ENCODE peak calls at places on chromosome 10, in five cellular contexts. J is AG09309, U is fibroblast of the aortic adventitia, R is A549, H is LNCaP clone FGC. X is an unnamed sample.

GRCh38 chr10:98572594-98572993 is 125.9 kb upstream of the HPS1 start:
- DNase-seq in U (no peak), R (no peak), H (no peak), J (no peak), X (no peak)

GRCh38 chr10:73079779-73080178 is 16.9 kb downstream of the P4HA1 start:
- DNase-seq in J (no peak), R (no peak), H (no peak), U (no peak), X (no peak)

GRCh38 chr10:10960534-10960933 is 57.1 kb upstream of the CELF2 start:
- DNase-seq in U (no peak), H (no peak), R (no peak), J (no peak), X (no peak)

GRCh38 chr10:69037489-69037888 is 48.9 kb downstream of the KIFBP start:
- DNase-seq in J (no peak), U (no peak), R (no peak), H (no peak), X (no peak)

GRCh38 chr10:78626471-78626870 is 442.3 kb upstream of the ZMIZ1 start:
- DNase-seq in H (no peak), U (no peak), J (no peak), R (no peak), X (no peak)

GRCh38 chr10:62803993-62804383 is 532 bp upstream of the ADO start:
- DNase-seq in H (no peak), R (no peak), J (no peak), U (no peak), X (no peak)

GRCh38 chr10:35246770-35247343 is 89.5 kb upstream of the CCNY start:
- DNase-seq in R (no peak), U (no peak), J (no peak), H (no peak), X (no peak)

GRCh38 chr10:132670546-132670945 is 115.4 kb downstream of the NKX6-2 start:
- DNase-seq in H (no peak), R (no peak), U (no peak), J (no peak), X (no peak)

GRCh38 chr10:86198271-86198670 is 168.3 kb downstream of the GRID1 start:
- DNase-seq in J (no peak), H (no peak), U (no peak), R (no peak), X (no peak)

GRCh38 chr10:125037145-125037544 is 95.2 kb downstream of the ZRANB1 start:
- DNase-seq in H (no peak), U (peak), J (no peak), R (peak), X (no peak)

GRCh38 chr10:50937230-50937907 is 51.9 kb upstream of the A1CF start:
- DNase-seq in U (peak), R (peak), J (no peak), H (peak), X (no peak)

GRCh38 chr10:9060314-9060713 is 1005.8 kb downstream of the GATA3 start:
- DNase-seq in J (no peak), H (no peak), U (no peak), R (no peak), X (no peak)

GRCh38 chr10:63137306-63137705 is 4.2 kb downstream of the NRBF2 start:
- DNase-seq in J (no peak), R (no peak), U (no peak), H (no peak), X (no peak)

GRCh38 chr10:124700293-124701037 is 43.7 kb downstream of the FAM53B start:
- DNase-seq in J (no peak), H (no peak), R (no peak), U (no peak), X (no peak)

GRCh38 chr10:67519434-67519833 is 176.6 kb downstream of the CTNNA3 start:
- DNase-seq in J (no peak), R (no peak), U (no peak), H (no peak), X (no peak)

GRCh38 chr10:89207181-89207800 is at the start of gene CH25H:
- DNase-seq in U (peak), R (peak), J (no peak), H (no peak), X (no peak)

GRCh38 chr10:97336942-97337719 is 2.6 kb upstream of the FRAT2 start:
- DNase-seq in U (no peak), J (no peak), R (no peak), H (peak), X (no peak)

GRCh38 chr10:101031796-101032636 is 982 bp downstream of the SFXN3 start:
- DNase-seq in H (no peak), R (peak), J (no peak), U (peak), X (no peak)

GRCh38 chr10:110303681-110304080 is 1.0 kb downstream of the SMNDC1 start:
- DNase-seq in U (peak), H (no peak), R (no peak), J (no peak), X (no peak)

GRCh38 chr10:77798940-77799339 is 127.6 kb downstream of the DLG5 start:
- DNase-seq in R (no peak), U (no peak), H (no peak), J (no peak), X (no peak)

GRCh38 chr10:119459681-119460340 is 82.7 kb downstream of the RGS10 start:
- DNase-seq in U (no peak), H (no peak), R (no peak), J (no peak), X (no peak)

GRCh38 chr10:44198780-44199097 is 186.2 kb downstream of the CXCL12 start:
- DNase-seq in R (no peak), J (no peak), U (no peak), H (no peak), X (no peak)

GRCh38 chr10:118754132-118754555 is 626 bp downstream of the CACUL1 start:
- DNase-seq in R (no peak), H (no peak), J (no peak), U (peak), X (no peak)

GRCh38 chr10:117609095-117609821 is 66.7 kb downstream of the EMX2 start:
- DNase-seq in U (peak), H (no peak), J (no peak), R (peak), X (peak)

GRCh38 chr10:126634915-126635314 is 35.6 kb downstream of the C10orf90 start:
- DNase-seq in H (peak), R (no peak), U (no peak), J (peak), X (no peak)

GRCh38 chr10:72272689-72273409 is 875 bp upstream of the DDIT4 start:
- DNase-seq in J (peak), H (peak), U (peak), R (peak), X (no peak)

GRCh38 chr10:32530231-32530630 is 84.3 kb downstream of the CCDC7 start:
- DNase-seq in J (no peak), U (no peak), R (no peak), H (no peak), X (no peak)

GRCh38 chr10:125000366-125001312 is 58.7 kb downstream of the ZRANB1 start:
- DNase-seq in H (no peak), J (no peak), U (no peak), R (no peak), X (no peak)

GRCh38 chr10:118950190-118950658 is 79.3 kb upstream of the NANOS1 start:
- DNase-seq in J (no peak), U (peak), H (no peak), R (peak), X (no peak)

GRCh38 chr10:45429790-45430189 is 55.8 kb downstream of the ALOX5 start:
- DNase-seq in R (no peak), U (no peak), H (no peak), J (no peak), X (no peak)

GRCh38 chr10:62580396-62580795 is 206.2 kb downstream of the ZNF365 start:
- DNase-seq in U (no peak), J (no peak), R (no peak), H (no peak), X (no peak)

GRCh38 chr10:119675483-119676170 is 24.4 kb downstream of the BAG3 start:
- DNase-seq in R (no peak), J (no peak), U (no peak), H (no peak), X (no peak)

GRCh38 chr10:95742529-95742884 is 13.5 kb upstream of the ENTPD1 start:
- DNase-seq in H (peak), U (peak), J (no peak), R (peak), X (no peak)

GRCh38 chr10:17453035-17453376 is 1.4 kb downstream of the ST8SIA6 start:
- DNase-seq in J (no peak), H (no peak), U (no peak), R (no peak), X (no peak)

GRCh38 chr10:17454181-17454800 is at the start of gene ST8SIA6:
- DNase-seq in H (no peak), J (no peak), U (peak), R (peak), X (no peak)

GRCh38 chr10:17450024-17450423 is 4.4 kb downstream of the ST8SIA6 start:
- DNase-seq in U (no peak), R (no peak), J (no peak), H (no peak), X (no peak)

GRCh38 chr10:17453377-17454091 is 861 bp downstream of the ST8SIA6 start:
- DNase-seq in U (no peak), J (no peak), R (peak), H (no peak), X (no peak)

GRCh38 chr10:17452060-17452894 is 2.1 kb downstream of the ST8SIA6 start:
- DNase-seq in H (no peak), J (no peak), R (no peak), U (no peak), X (no peak)
- H3K4me3 ChIP-seq in H (no peak), J (no peak), R (no peak), U (no peak), X (no peak)

DNA sequence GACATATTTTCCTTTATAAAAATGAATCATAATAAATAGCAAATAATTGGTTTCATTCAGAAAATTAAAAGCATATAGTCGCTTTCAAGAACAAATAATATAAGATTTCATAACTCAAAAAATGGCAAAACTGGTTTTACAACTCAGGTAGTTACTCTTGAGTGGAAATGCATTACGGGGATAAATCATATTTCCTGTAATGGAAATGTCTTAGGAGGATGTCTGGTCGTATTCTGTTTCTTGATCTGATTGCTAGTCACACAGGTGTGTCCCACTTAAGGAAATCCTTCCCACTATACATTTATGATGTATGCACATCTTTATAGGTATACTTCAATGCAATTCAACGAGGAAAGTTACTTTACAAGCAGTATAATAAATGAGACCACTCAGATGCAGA is 20.7 kb downstream of the NRAP start:
- DNase-seq in U (no peak), R (no peak), J (no peak), H (peak), X (no peak)
- TF ChIP-seq CTCF in U (no peak), R (no peak), J (no peak), H (no peak), X (no peak)

DNA sequence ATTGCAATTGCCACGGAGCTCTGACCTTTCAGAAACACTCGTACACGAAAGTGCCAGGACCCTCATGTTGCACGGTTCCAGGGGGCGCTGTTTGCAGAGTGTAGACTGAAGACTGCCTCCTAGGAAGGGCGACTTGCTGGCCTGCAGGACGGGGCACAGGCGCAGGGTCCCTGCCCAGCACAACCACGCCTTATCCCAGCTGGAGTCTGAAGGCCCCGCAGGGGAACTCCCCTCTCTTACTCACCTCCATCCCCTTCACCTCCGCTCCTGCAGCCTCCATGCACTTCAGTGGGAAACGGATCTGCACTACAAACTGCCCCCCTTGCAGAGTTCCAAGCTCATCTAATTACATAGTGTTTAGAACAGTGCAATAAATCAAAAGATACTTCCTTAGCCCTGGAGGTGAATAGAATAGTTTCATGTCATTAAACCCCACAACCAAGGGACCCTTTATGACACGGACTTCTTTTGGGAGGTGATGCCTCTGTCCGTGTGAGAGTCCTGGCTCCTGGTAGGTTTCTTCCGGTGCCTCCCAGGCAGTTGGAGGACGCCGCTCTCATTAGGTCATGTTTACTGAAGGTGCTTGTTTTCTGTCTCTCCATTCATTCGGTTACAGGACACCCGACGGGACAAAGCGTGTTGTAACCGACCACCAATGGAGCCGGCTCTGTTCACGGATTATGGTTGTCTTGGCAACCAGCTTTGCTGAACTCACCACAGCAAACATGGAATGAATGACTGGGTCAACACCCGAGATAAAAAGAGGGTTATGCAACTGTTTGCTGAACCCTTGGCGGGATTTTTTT is 262.2 kb downstream of the BAMBI start:
- DNase-seq in R (peak), H (no peak), U (peak), J (peak), X (no peak)
- H3K4me3 ChIP-seq in R (peak), H (no peak), U (no peak), J (no peak), X (no peak)

GRCh38 chr10:103246328-103246727 is 641 bp downstream of the RPEL1 start:
- DNase-seq in U (no peak), H (no peak), J (no peak), R (no peak), X (no peak)
- TF ChIP-seq CTCF in U (peak), H (no peak), J (peak), R (peak), X (no peak)

GRCh38 chr10:80070068-80070467 is 8.4 kb upstream of the TMEM254 start:
- DNase-seq in H (no peak), R (no peak), J (no peak), U (no peak), X (no peak)
- H3K4me3 ChIP-seq in H (no peak), R (no peak), J (no peak), U (no peak), X (no peak)

GRCh38 chr10:83917519-83918506 is 221.5 kb upstream of the GHITM start:
- DNase-seq in U (no peak), J (no peak), R (peak), H (no peak), X (no peak)
- TF ChIP-seq CTCF in U (no peak), J (no peak), R (no peak), H (no peak), X (no peak)

GRCh38 chr10:122493761-122494160 is 32.4 kb downstream of the HTRA1 start:
- DNase-seq in U (no peak), H (no peak), R (no peak), J (no peak), X (no peak)

GRCh38 chr10:122494173-122494820 is 32.9 kb downstream of the HTRA1 start:
- DNase-seq in H (no peak), R (no peak), J (no peak), U (no peak), X (no peak)

GRCh38 chr10:122494833-122495232 is 33.5 kb downstream of the HTRA1 start:
- DNase-seq in J (peak), U (peak), H (no peak), R (peak), X (no peak)

GRCh38 chr10:122497241-122497640 is 35.9 kb downstream of the HTRA1 start:
- DNase-seq in U (no peak), R (no peak), H (no peak), J (no peak), X (no peak)

DNA sequence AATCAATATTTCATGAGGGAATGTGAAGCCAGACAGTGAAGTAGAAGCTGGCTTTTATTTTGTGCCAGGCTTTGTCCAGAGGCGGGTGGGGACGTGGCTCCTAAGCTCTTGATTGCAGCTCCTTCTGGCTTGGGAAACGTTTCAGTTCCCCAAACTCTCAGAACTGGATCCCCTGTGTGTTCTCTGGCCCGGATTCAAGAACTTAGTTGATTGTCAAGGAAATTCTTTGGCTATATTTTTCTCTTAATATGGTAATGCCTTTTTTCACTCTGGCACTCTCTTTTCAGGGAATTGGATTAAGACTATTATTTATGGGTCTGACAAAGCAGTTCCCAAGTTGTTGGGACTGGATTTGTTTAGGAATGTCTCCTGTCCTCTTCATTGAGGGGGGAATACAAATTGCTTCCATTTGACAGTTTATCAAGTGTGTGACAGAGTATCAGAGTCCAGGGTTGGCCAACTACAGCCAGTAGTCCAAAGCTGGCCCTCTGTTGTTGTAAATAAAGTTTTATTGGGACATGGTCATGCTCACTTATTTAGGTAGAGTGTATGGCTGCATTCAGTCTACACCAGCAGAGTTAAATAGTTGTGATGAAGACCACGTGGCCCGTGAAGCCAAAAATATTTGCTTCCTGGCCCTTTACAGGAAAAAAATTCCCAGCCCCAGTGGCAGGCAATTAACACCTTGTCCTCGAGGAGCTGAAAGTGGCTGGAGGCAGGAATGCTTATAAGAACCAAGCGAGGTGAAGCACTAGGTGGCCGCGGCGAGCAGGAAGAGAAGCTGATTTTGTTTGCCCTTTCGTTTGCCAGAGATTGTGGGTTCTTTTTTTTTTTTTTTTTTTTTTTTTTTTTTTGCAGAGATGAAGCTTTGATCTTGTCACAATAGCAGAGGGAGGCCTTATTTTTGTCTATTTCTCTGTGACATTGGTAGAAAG is 34.3 kb downstream of the HTRA1 start:
- DNase-seq in U (peak), H (no peak), R (no peak), J (no peak), X (no peak)
- H3K4me3 ChIP-seq in U (no peak), H (no peak), R (no peak), J (no peak), X (no peak)

DNA sequence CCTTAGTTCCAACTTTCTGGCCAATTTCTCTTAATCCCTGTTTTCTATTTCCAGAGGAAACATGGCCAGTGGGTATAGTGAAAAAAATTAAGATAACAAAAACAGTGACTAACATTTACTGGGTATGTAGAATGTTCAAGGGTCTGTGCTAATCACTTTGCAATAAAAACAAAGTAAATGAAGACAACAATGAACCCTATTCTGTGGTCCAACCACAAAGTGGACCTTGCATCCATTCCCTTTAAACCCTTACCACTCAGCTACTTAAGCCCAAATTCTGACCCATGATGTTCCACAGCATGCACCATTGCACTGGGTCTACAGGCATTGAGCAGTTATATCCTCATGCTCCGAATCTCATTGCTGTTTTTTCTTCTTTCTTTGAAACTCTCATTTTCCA is 179.9 kb upstream of the PRKCQ start:
- DNase-seq in H (no peak), R (no peak), J (no peak), U (no peak), X (no peak)
- TF ChIP-seq CTCF in H (no peak), R (no peak), J (no peak), U (no peak), X (no peak)

GRCh38 chr10:52059089-52059488 is 255.0 kb upstream of the DKK1 start:
- DNase-seq in R (no peak), U (no peak), H (no peak), J (no peak), X (no peak)
- H3K4me3 ChIP-seq in R (no peak), U (no peak), H (no peak), J (no peak), X (no peak)

X was measured in AG04449.